ENCODE peak calls at places on chromosomes 1 and 21, in ten cellular contexts. One of them, this sample, is unnamed.

GRCh38 chr1:2840036-2840809 is 38.7 kb upstream of the TTC34 start:
- DNase-seq in EH: no peak
- DNase-seq in GF-D8: no peak
- DNase-seq in occipital lobe: no peak
- DNase-seq in stimulated activated CD8-positive, alpha-beta memory T cell treated with anti-CD3 and anti-CD28 coated beads, Interleukin-15, amount 100 ng/mL, for 24 hours: no peak
- DNase-seq in adipocyte: no peak
- DNase-seq in KBM-7: peak
- DNase-seq in choroid plexus epithelial cell: no peak
- DNase-seq in GM12891: no peak
- DNase-seq in GM03348: no peak
- DNase-seq in this sample: no peak

GRCh38 chr1:200629876-200630514 is 9.4 kb upstream of the KIF14 start:
- DNase-seq in EH: no peak
- DNase-seq in GF-D8: no peak
- DNase-seq in adipocyte: no peak
- DNase-seq in GM12891: no peak
- DNase-seq in occipital lobe: no peak
- DNase-seq in KBM-7: no peak
- DNase-seq in choroid plexus epithelial cell: no peak
- DNase-seq in stimulated activated CD8-positive, alpha-beta memory T cell treated with anti-CD3 and anti-CD28 coated beads, Interleukin-15, amount 100 ng/mL, for 24 hours: no peak
- DNase-seq in GM03348: no peak
- DNase-seq in this sample: no peak

GRCh38 chr1:111227434-111227833 is at the start of gene CHI3L2:
- DNase-seq in adipocyte: peak
- DNase-seq in GM03348: no peak
- DNase-seq in KBM-7: no peak
- DNase-seq in choroid plexus epithelial cell: peak
- DNase-seq in GM12891: no peak
- DNase-seq in occipital lobe: no peak
- DNase-seq in GF-D8: no peak
- DNase-seq in EH: peak
- DNase-seq in stimulated activated CD8-positive, alpha-beta memory T cell treated with anti-CD3 and anti-CD28 coated beads, Interleukin-15, amount 100 ng/mL, for 24 hours: no peak
- DNase-seq in this sample: no peak

GRCh38 chr1:209823143-209824041 is 4.4 kb upstream of the UTP25 start:
- DNase-seq in GM12891: no peak
- DNase-seq in KBM-7: peak
- DNase-seq in occipital lobe: no peak
- DNase-seq in choroid plexus epithelial cell: peak
- DNase-seq in EH: peak
- DNase-seq in GM03348: peak
- DNase-seq in adipocyte: peak
- DNase-seq in GF-D8: no peak
- DNase-seq in stimulated activated CD8-positive, alpha-beta memory T cell treated with anti-CD3 and anti-CD28 coated beads, Interleukin-15, amount 100 ng/mL, for 24 hours: no peak
- DNase-seq in this sample: peak

GRCh38 chr1:96145486-96145885 is 576.1 kb upstream of the PTBP2 start:
- DNase-seq in adipocyte: no peak
- DNase-seq in EH: no peak
- DNase-seq in GM12891: no peak
- DNase-seq in KBM-7: no peak
- DNase-seq in occipital lobe: no peak
- DNase-seq in stimulated activated CD8-positive, alpha-beta memory T cell treated with anti-CD3 and anti-CD28 coated beads, Interleukin-15, amount 100 ng/mL, for 24 hours: no peak
- DNase-seq in choroid plexus epithelial cell: peak
- DNase-seq in GM03348: no peak
- DNase-seq in GF-D8: no peak
- DNase-seq in this sample: no peak

GRCh38 chr1:32716312-32717126 is 13.9 kb upstream of the SYNC start:
- DNase-seq in adipocyte: no peak
- DNase-seq in occipital lobe: no peak
- DNase-seq in GM03348: peak
- DNase-seq in choroid plexus epithelial cell: peak
- DNase-seq in stimulated activated CD8-positive, alpha-beta memory T cell treated with anti-CD3 and anti-CD28 coated beads, Interleukin-15, amount 100 ng/mL, for 24 hours: no peak
- DNase-seq in GF-D8: no peak
- DNase-seq in GM12891: peak
- DNase-seq in KBM-7: peak
- DNase-seq in EH: peak
- DNase-seq in this sample: peak

GRCh38 chr1:173506437-173506836 is 29.3 kb downstream of the PRDX6 start:
- DNase-seq in KBM-7: no peak
- DNase-seq in GM03348: no peak
- DNase-seq in GF-D8: no peak
- DNase-seq in GM12891: no peak
- DNase-seq in occipital lobe: no peak
- DNase-seq in EH: no peak
- DNase-seq in adipocyte: no peak
- DNase-seq in choroid plexus epithelial cell: no peak
- DNase-seq in stimulated activated CD8-positive, alpha-beta memory T cell treated with anti-CD3 and anti-CD28 coated beads, Interleukin-15, amount 100 ng/mL, for 24 hours: no peak
- DNase-seq in this sample: peak

GRCh38 chr1:64082459-64082858 is 121.0 kb upstream of the UBE2U start:
- DNase-seq in occipital lobe: no peak
- DNase-seq in KBM-7: no peak
- DNase-seq in adipocyte: peak
- DNase-seq in GM12891: no peak
- DNase-seq in EH: peak
- DNase-seq in choroid plexus epithelial cell: peak
- DNase-seq in stimulated activated CD8-positive, alpha-beta memory T cell treated with anti-CD3 and anti-CD28 coated beads, Interleukin-15, amount 100 ng/mL, for 24 hours: no peak
- DNase-seq in GF-D8: no peak
- DNase-seq in GM03348: peak
- DNase-seq in this sample: no peak

GRCh38 chr1:220669005-220669404 is 21.2 kb upstream of the C1orf115 start:
- DNase-seq in KBM-7: no peak
- DNase-seq in EH: no peak
- DNase-seq in GM03348: no peak
- DNase-seq in choroid plexus epithelial cell: no peak
- DNase-seq in occipital lobe: no peak
- DNase-seq in GM12891: no peak
- DNase-seq in GF-D8: no peak
- DNase-seq in adipocyte: no peak
- DNase-seq in stimulated activated CD8-positive, alpha-beta memory T cell treated with anti-CD3 and anti-CD28 coated beads, Interleukin-15, amount 100 ng/mL, for 24 hours: no peak
- DNase-seq in this sample: no peak

GRCh38 chr1:61158592-61158991 is 76.2 kb downstream of the NFIA start:
- DNase-seq in choroid plexus epithelial cell: no peak
- DNase-seq in GF-D8: no peak
- DNase-seq in EH: no peak
- DNase-seq in occipital lobe: no peak
- DNase-seq in KBM-7: no peak
- DNase-seq in adipocyte: no peak
- DNase-seq in stimulated activated CD8-positive, alpha-beta memory T cell treated with anti-CD3 and anti-CD28 coated beads, Interleukin-15, amount 100 ng/mL, for 24 hours: no peak
- DNase-seq in GM12891: no peak
- DNase-seq in GM03348: no peak
- DNase-seq in this sample: no peak

GRCh38 chr1:169595764-169596711 is 9.8 kb upstream of the F5 start:
- DNase-seq in EH: peak
- DNase-seq in GM03348: peak
- DNase-seq in occipital lobe: no peak
- DNase-seq in GM12891: no peak
- DNase-seq in stimulated activated CD8-positive, alpha-beta memory T cell treated with anti-CD3 and anti-CD28 coated beads, Interleukin-15, amount 100 ng/mL, for 24 hours: no peak
- DNase-seq in KBM-7: peak
- DNase-seq in adipocyte: peak
- DNase-seq in GF-D8: no peak
- DNase-seq in choroid plexus epithelial cell: peak
- DNase-seq in this sample: no peak

GRCh38 chr1:117815105-117815812 is 114.2 kb downstream of the GDAP2 start:
- DNase-seq in KBM-7: no peak
- DNase-seq in stimulated activated CD8-positive, alpha-beta memory T cell treated with anti-CD3 and anti-CD28 coated beads, Interleukin-15, amount 100 ng/mL, for 24 hours: no peak
- DNase-seq in choroid plexus epithelial cell: peak
- DNase-seq in GM12891: no peak
- DNase-seq in GM03348: peak
- DNase-seq in EH: peak
- DNase-seq in GF-D8: no peak
- DNase-seq in adipocyte: peak
- DNase-seq in occipital lobe: no peak
- DNase-seq in this sample: no peak

GRCh38 chr1:205016584-205016983 is 26.4 kb upstream of the CNTN2 start:
- DNase-seq in GM03348: no peak
- DNase-seq in GF-D8: no peak
- DNase-seq in KBM-7: no peak
- DNase-seq in stimulated activated CD8-positive, alpha-beta memory T cell treated with anti-CD3 and anti-CD28 coated beads, Interleukin-15, amount 100 ng/mL, for 24 hours: no peak
- DNase-seq in adipocyte: no peak
- DNase-seq in choroid plexus epithelial cell: no peak
- DNase-seq in occipital lobe: no peak
- DNase-seq in EH: no peak
- DNase-seq in GM12891: no peak
- DNase-seq in this sample: no peak

GRCh38 chr1:53277326-53277725 is 39.0 kb upstream of the MAGOH start:
- DNase-seq in EH: no peak
- DNase-seq in choroid plexus epithelial cell: no peak
- DNase-seq in GM03348: no peak
- DNase-seq in adipocyte: no peak
- DNase-seq in occipital lobe: no peak
- DNase-seq in GM12891: no peak
- DNase-seq in GF-D8: no peak
- DNase-seq in KBM-7: no peak
- DNase-seq in stimulated activated CD8-positive, alpha-beta memory T cell treated with anti-CD3 and anti-CD28 coated beads, Interleukin-15, amount 100 ng/mL, for 24 hours: no peak
- DNase-seq in this sample: no peak

GRCh38 chr1:192609110-192610079 is 26.6 kb upstream of the RGS13 start:
- DNase-seq in occipital lobe: no peak
- DNase-seq in KBM-7: peak
- DNase-seq in adipocyte: no peak
- DNase-seq in stimulated activated CD8-positive, alpha-beta memory T cell treated with anti-CD3 and anti-CD28 coated beads, Interleukin-15, amount 100 ng/mL, for 24 hours: no peak
- DNase-seq in GM03348: no peak
- DNase-seq in GF-D8: peak
- DNase-seq in choroid plexus epithelial cell: no peak
- DNase-seq in EH: no peak
- DNase-seq in GM12891: peak
- DNase-seq in this sample: peak

GRCh38 chr21:42388740-42389448 is 7.0 kb downstream of the TMPRSS3 start:
- DNase-seq in GM03348: no peak
- DNase-seq in GF-D8: no peak
- DNase-seq in KBM-7: no peak
- DNase-seq in stimulated activated CD8-positive, alpha-beta memory T cell treated with anti-CD3 and anti-CD28 coated beads, Interleukin-15, amount 100 ng/mL, for 24 hours: no peak
- DNase-seq in GM12891: no peak
- DNase-seq in EH: no peak
- DNase-seq in choroid plexus epithelial cell: no peak
- DNase-seq in occipital lobe: no peak
- DNase-seq in adipocyte: no peak
- DNase-seq in this sample: no peak

GRCh38 chr1:77253211-77253610 is 28.6 kb upstream of the AK5 start:
- DNase-seq in GM12891: no peak
- DNase-seq in GF-D8: no peak
- DNase-seq in KBM-7: peak
- DNase-seq in occipital lobe: no peak
- DNase-seq in adipocyte: no peak
- DNase-seq in GM03348: no peak
- DNase-seq in stimulated activated CD8-positive, alpha-beta memory T cell treated with anti-CD3 and anti-CD28 coated beads, Interleukin-15, amount 100 ng/mL, for 24 hours: no peak
- DNase-seq in choroid plexus epithelial cell: no peak
- DNase-seq in EH: no peak
- DNase-seq in this sample: no peak

GRCh38 chr1:200433586-200433985 is 23.8 kb upstream of the ZNF281 start:
- DNase-seq in choroid plexus epithelial cell: no peak
- DNase-seq in stimulated activated CD8-positive, alpha-beta memory T cell treated with anti-CD3 and anti-CD28 coated beads, Interleukin-15, amount 100 ng/mL, for 24 hours: no peak
- DNase-seq in GM12891: no peak
- DNase-seq in KBM-7: no peak
- DNase-seq in adipocyte: no peak
- DNase-seq in EH: no peak
- DNase-seq in occipital lobe: no peak
- DNase-seq in GF-D8: no peak
- DNase-seq in GM03348: no peak
- DNase-seq in this sample: no peak

GRCh38 chr1:102897537-102897936 is 210.8 kb downstream of the COL11A1 start:
- DNase-seq in GM03348: peak
- DNase-seq in adipocyte: peak
- DNase-seq in GM12891: no peak
- DNase-seq in choroid plexus epithelial cell: peak
- DNase-seq in KBM-7: no peak
- DNase-seq in occipital lobe: no peak
- DNase-seq in GF-D8: no peak
- DNase-seq in EH: peak
- DNase-seq in stimulated activated CD8-positive, alpha-beta memory T cell treated with anti-CD3 and anti-CD28 coated beads, Interleukin-15, amount 100 ng/mL, for 24 hours: no peak
- DNase-seq in this sample: no peak

GRCh38 chr1:36609241-36610027 is 126.7 kb upstream of the CSF3R start:
- DNase-seq in adipocyte: peak
- DNase-seq in GF-D8: no peak
- DNase-seq in stimulated activated CD8-positive, alpha-beta memory T cell treated with anti-CD3 and anti-CD28 coated beads, Interleukin-15, amount 100 ng/mL, for 24 hours: peak
- DNase-seq in GM12891: peak
- DNase-seq in EH: peak
- DNase-seq in GM03348: peak
- DNase-seq in occipital lobe: peak
- DNase-seq in choroid plexus epithelial cell: peak
- DNase-seq in KBM-7: peak
- DNase-seq in this sample: peak

GRCh38 chr1:10179751-10180150 is 30.6 kb upstream of the KIF1B start:
- DNase-seq in GM03348: no peak
- DNase-seq in adipocyte: no peak
- DNase-seq in EH: no peak
- DNase-seq in KBM-7: no peak
- DNase-seq in stimulated activated CD8-positive, alpha-beta memory T cell treated with anti-CD3 and anti-CD28 coated beads, Interleukin-15, amount 100 ng/mL, for 24 hours: no peak
- DNase-seq in GF-D8: no peak
- DNase-seq in occipital lobe: no peak
- DNase-seq in GM12891: no peak
- DNase-seq in choroid plexus epithelial cell: no peak
- DNase-seq in this sample: no peak

GRCh38 chr21:39071623-39072214 is 111.5 kb downstream of the PSMG1 start:
- DNase-seq in adipocyte: peak
- DNase-seq in EH: peak
- DNase-seq in KBM-7: no peak
- DNase-seq in GM12891: no peak
- DNase-seq in stimulated activated CD8-positive, alpha-beta memory T cell treated with anti-CD3 and anti-CD28 coated beads, Interleukin-15, amount 100 ng/mL, for 24 hours: no peak
- DNase-seq in occipital lobe: no peak
- DNase-seq in choroid plexus epithelial cell: peak
- DNase-seq in GF-D8: no peak
- DNase-seq in GM03348: no peak
- DNase-seq in this sample: no peak

GRCh38 chr1:114462341-114462740 is 48.7 kb downstream of the TRIM33 start:
- DNase-seq in EH: no peak
- DNase-seq in occipital lobe: no peak
- DNase-seq in adipocyte: peak
- DNase-seq in GF-D8: no peak
- DNase-seq in stimulated activated CD8-positive, alpha-beta memory T cell treated with anti-CD3 and anti-CD28 coated beads, Interleukin-15, amount 100 ng/mL, for 24 hours: no peak
- DNase-seq in GM12891: no peak
- DNase-seq in KBM-7: no peak
- DNase-seq in choroid plexus epithelial cell: peak
- DNase-seq in GM03348: peak
- DNase-seq in this sample: no peak

GRCh38 chr1:39269791-39270342 is 65.4 kb downstream of the MACF1 start:
- DNase-seq in adipocyte: peak
- DNase-seq in choroid plexus epithelial cell: peak
- DNase-seq in GF-D8: peak
- DNase-seq in KBM-7: no peak
- DNase-seq in occipital lobe: no peak
- DNase-seq in GM12891: no peak
- DNase-seq in stimulated activated CD8-positive, alpha-beta memory T cell treated with anti-CD3 and anti-CD28 coated beads, Interleukin-15, amount 100 ng/mL, for 24 hours: no peak
- DNase-seq in EH: peak
- DNase-seq in GM03348: peak
- DNase-seq in this sample: peak

GRCh38 chr1:6096243-6097116 is 50.8 kb downstream of the KCNAB2 start:
- DNase-seq in stimulated activated CD8-positive, alpha-beta memory T cell treated with anti-CD3 and anti-CD28 coated beads, Interleukin-15, amount 100 ng/mL, for 24 hours: no peak
- DNase-seq in choroid plexus epithelial cell: no peak
- DNase-seq in GF-D8: no peak
- DNase-seq in GM12891: no peak
- DNase-seq in GM03348: no peak
- DNase-seq in occipital lobe: no peak
- DNase-seq in adipocyte: no peak
- DNase-seq in EH: no peak
- DNase-seq in KBM-7: no peak
- DNase-seq in this sample: no peak

GRCh38 chr1:12536023-12536639 is 81.9 kb downstream of the DHRS3 start:
- DNase-seq in GM12891: no peak
- DNase-seq in adipocyte: no peak
- DNase-seq in occipital lobe: no peak
- DNase-seq in GF-D8: no peak
- DNase-seq in KBM-7: no peak
- DNase-seq in stimulated activated CD8-positive, alpha-beta memory T cell treated with anti-CD3 and anti-CD28 coated beads, Interleukin-15, amount 100 ng/mL, for 24 hours: no peak
- DNase-seq in GM03348: no peak
- DNase-seq in EH: no peak
- DNase-seq in choroid plexus epithelial cell: no peak
- DNase-seq in this sample: no peak

GRCh38 chr1:23368562-23369334 is 888 bp downstream of the ZNF436 start:
- DNase-seq in adipocyte: peak
- DNase-seq in GM03348: peak
- DNase-seq in GM12891: peak
- DNase-seq in GF-D8: peak
- DNase-seq in occipital lobe: peak
- DNase-seq in stimulated activated CD8-positive, alpha-beta memory T cell treated with anti-CD3 and anti-CD28 coated beads, Interleukin-15, amount 100 ng/mL, for 24 hours: peak
- DNase-seq in KBM-7: peak
- DNase-seq in choroid plexus epithelial cell: peak
- DNase-seq in EH: peak
- DNase-seq in this sample: peak

GRCh38 chr1:155889566-155889965 is 21.6 kb downstream of the RIT1 start:
- DNase-seq in GF-D8: no peak
- DNase-seq in GM03348: peak
- DNase-seq in GM12891: no peak
- DNase-seq in choroid plexus epithelial cell: peak
- DNase-seq in occipital lobe: no peak
- DNase-seq in stimulated activated CD8-positive, alpha-beta memory T cell treated with anti-CD3 and anti-CD28 coated beads, Interleukin-15, amount 100 ng/mL, for 24 hours: no peak
- DNase-seq in KBM-7: no peak
- DNase-seq in adipocyte: peak
- DNase-seq in EH: peak
- DNase-seq in this sample: no peak